ENCODE peak calls at places on chromosomes 7 and 10, in nine cellular contexts. C is natural killer cell, G is astrocyte of the spinal cord, N is body of pancreas, Z is ovary, B is endodermal cell, Y is choroid plexus epithelial cell, X is PC-3, U is MM.1S. O is an unnamed sample.
A peak's percentile ranks its signal among the peaks of the same experiment; 100 is the strongest.

GRCh38 chr10:52347327-52347667 is 33.2 kb downstream of the DKK1 start:
- DNase-seq in C (no peak), G (no peak), N (no peak), Z (no peak), B (no peak), Y (no peak), X (no peak), U (no peak), O (no peak)

GRCh38 chr7:42736931-42737330 is 174.9 kb downstream of the C7orf25 start:
- DNase-seq in C (no peak), G (no peak), N (no peak), Z (no peak), B (peak; percentile 80), Y (no peak), X (peak; percentile 37), U (no peak), O (no peak)

GRCh38 chr7:70627488-70627887 is 504.5 kb upstream of the GALNT17 start:
- DNase-seq in C (no peak), G (no peak), N (no peak), Z (no peak), B (peak; percentile 5), Y (no peak), X (no peak), U (no peak), O (no peak)

GRCh38 chr7:92034116-92034515 is 93.5 kb downstream of the AKAP9 start:
- DNase-seq in C (no peak), G (no peak), N (no peak), Z (no peak), B (no peak), Y (no peak), X (no peak), U (no peak), O (no peak)

GRCh38 chr10:122294006-122294405 is 22.9 kb downstream of the BTBD16 start:
- DNase-seq in C (no peak), G (no peak), N (no peak), Z (no peak), B (no peak), Y (no peak), X (peak; percentile 63), U (no peak), O (peak; percentile 48)

GRCh38 chr10:114544045-114544659 is 113.9 kb downstream of the ABLIM1 start:
- DNase-seq in C (peak; percentile 56), G (no peak), N (no peak), Z (no peak), B (no peak), Y (no peak), X (peak; percentile 82), U (peak; percentile 83), O (no peak)

GRCh38 chr10:30736685-30737232 is 107.2 kb upstream of the LYZL2 start:
- DNase-seq in C (no peak), G (peak; percentile 100), N (no peak), Z (no peak), B (no peak), Y (peak; percentile 100), X (peak; percentile 92), U (no peak), O (peak; percentile 90)

GRCh38 chr7:50363327-50364060 is 59.0 kb downstream of the IKZF1 start:
- DNase-seq in C (no peak), G (no peak), N (no peak), Z (no peak), B (no peak), Y (no peak), X (no peak), U (no peak), O (no peak)

GRCh38 chr7:117332031-117332430 is 9.2 kb upstream of the WNT2 start:
- DNase-seq in C (no peak), G (no peak), N (no peak), Z (no peak), B (no peak), Y (no peak), X (no peak), U (no peak), O (no peak)

GRCh38 chr10:95374597-95375209 is 83.9 kb upstream of the PDLIM1 start:
- DNase-seq in C (no peak), G (peak; percentile 71), N (peak; percentile 79), Z (peak; percentile 67), B (peak; percentile 94), Y (peak; percentile 83), X (peak; percentile 82), U (peak; percentile 82), O (peak; percentile 88)

GRCh38 chr10:14093735-14094484 is 236.8 kb downstream of the FRMD4A start:
- DNase-seq in C (no peak), G (peak; percentile 65), N (no peak), Z (no peak), B (peak; percentile 88), Y (peak; percentile 72), X (peak; percentile 43), U (no peak), O (no peak)

GRCh38 chr7:69699949-69700715 is 101.9 kb downstream of the AUTS2 start:
- DNase-seq in C (no peak), G (no peak), N (no peak), Z (no peak), B (no peak), Y (no peak), X (no peak), U (no peak), O (no peak)

GRCh38 chr7:50728184-50728583 is 54.5 kb downstream of the GRB10 start:
- DNase-seq in C (no peak), G (peak; percentile 45), N (no peak), Z (no peak), B (no peak), Y (peak; percentile 58), X (no peak), U (no peak), O (no peak)

GRCh38 chr10:55466806-55467504 is 665.9 kb upstream of the PCDH15 start:
- DNase-seq in C (no peak), G (no peak), N (no peak), Z (no peak), B (no peak), Y (no peak), X (no peak), U (no peak), O (no peak)

GRCh38 chr10:113062977-113063967 is 113.2 kb downstream of the TCF7L2 start:
- DNase-seq in C (no peak), G (no peak), N (no peak), Z (no peak), B (peak; percentile 85), Y (no peak), X (no peak), U (no peak), O (no peak)

GRCh38 chr10:23172429-23172828 is 19.7 kb upstream of the PTF1A start:
- DNase-seq in C (no peak), G (no peak), N (no peak), Z (no peak), B (no peak), Y (no peak), X (no peak), U (no peak), O (no peak)

GRCh38 chr10:105187243-105187642 is 546.2 kb downstream of the SORCS3 start:
- DNase-seq in C (no peak), G (peak; percentile 49), N (no peak), Z (no peak), B (no peak), Y (peak; percentile 2), X (no peak), U (no peak), O (no peak)

GRCh38 chr10:132684164-132684891 is 101.6 kb downstream of the NKX6-2 start:
- DNase-seq in C (peak; percentile 47), G (peak; percentile 20), N (peak; percentile 12), Z (no peak), B (peak; percentile 35), Y (peak; percentile 23), X (peak; percentile 72), U (no peak), O (peak; percentile 73)

GRCh38 chr7:105229641-105230040 is 159.1 kb downstream of the SRPK2 start:
- DNase-seq in C (no peak), G (no peak), N (no peak), Z (no peak), B (no peak), Y (no peak), X (no peak), U (no peak), O (no peak)

GRCh38 chr10:12332572-12333381 is 16.6 kb upstream of the CAMK1D start:
- DNase-seq in C (no peak), G (no peak), N (no peak), Z (no peak), B (no peak), Y (peak; percentile 32), X (no peak), U (no peak), O (no peak)

GRCh38 chr7:92973964-92974363 is 137.6 kb upstream of the CDK6 start:
- DNase-seq in C (no peak), G (peak; percentile 36), N (no peak), Z (no peak), B (no peak), Y (peak; percentile 19), X (peak; percentile 44), U (no peak), O (no peak)

GRCh38 chr7:80134536-80135305 is at the start of gene GNAI1:
- DNase-seq in C (no peak), G (peak; percentile 75), N (peak; percentile 65), Z (peak; percentile 90), B (peak; percentile 93), Y (peak; percentile 84), X (peak; percentile 81), U (peak; percentile 67), O (peak; percentile 95)

DNA sequence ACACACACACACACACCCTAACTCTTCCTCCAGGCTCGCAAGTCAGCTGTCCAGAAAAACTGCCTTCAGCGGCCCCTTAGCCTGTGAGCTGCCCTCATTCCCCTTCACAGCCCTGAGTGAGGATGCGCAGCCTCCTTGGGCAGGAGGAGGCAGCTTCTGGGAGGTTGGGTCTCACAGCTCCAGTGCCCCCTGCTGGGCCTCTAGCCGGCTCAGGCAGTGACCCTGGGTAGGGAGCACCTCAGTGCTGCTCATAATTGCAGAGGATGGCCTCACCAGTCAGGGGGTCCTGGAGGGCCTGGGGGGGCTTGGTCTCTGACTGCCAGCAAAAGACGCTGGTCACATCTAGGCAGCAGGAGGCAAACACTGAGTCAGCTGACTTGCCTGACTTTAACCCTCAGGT is 43.7 kb downstream of the ZNF273 start:
- DNase-seq in C (no peak), G (no peak), N (peak; percentile 31), Z (no peak), B (peak; percentile 74), Y (no peak), X (peak; percentile 8), U (no peak), O (no peak)
- TF ChIP-seq CTCF in C (no peak), G (no peak), N (no peak), Z (no peak), B (peak; percentile 36), Y (peak; percentile 36), X (peak; percentile 40), U (no peak), O (no peak)

GRCh38 chr7:22348379-22348778 is 8.6 kb downstream of the RAPGEF5 start:
- DNase-seq in C (no peak), G (peak; percentile 14), N (no peak), Z (no peak), B (no peak), Y (peak; percentile 22), X (peak; percentile 66), U (no peak), O (no peak)
- TF ChIP-seq CTCF in C (no peak), G (no peak), N (no peak), Z (no peak), B (no peak), Y (no peak), X (no peak), U (no peak), O (no peak)

GRCh38 chr10:68155615-68156205 is 46.4 kb downstream of the MYPN start:
- DNase-seq in C (no peak), G (no peak), N (no peak), Z (no peak), B (no peak), Y (peak; percentile 41), X (no peak), U (no peak), O (no peak)
- TF ChIP-seq CTCF in C (no peak), G (no peak), N (no peak), Z (no peak), B (no peak), Y (no peak), X (no peak), U (no peak), O (no peak)

GRCh38 chr7:29239638-29240037 is 45.1 kb downstream of the CHN2 start:
- DNase-seq in C (no peak), G (no peak), N (peak; percentile 45), Z (no peak), B (peak; percentile 75), Y (peak; percentile 4), X (peak; percentile 53), U (no peak), O (no peak)
- TF ChIP-seq CTCF in C (peak; percentile 32), G (peak; percentile 15), N (peak; percentile 44), Z (no peak), B (peak; percentile 76), Y (peak; percentile 45), X (peak; percentile 69), U (peak; percentile 53), O (peak; percentile 17)

O was measured in osteocyte.